ENCODE peak calls at places on chromosomes 11 and 22, in five cellular contexts. One of them, this sample, is unnamed.

GRCh38 chr11:112901904-112902303 is 59.3 kb upstream of the NCAM1 start:
- DNase-seq in psoas muscle: no peak
- DNase-seq in Caco-2: no peak
- DNase-seq in mammary epithelial cell: no peak
- DNase-seq in AG09309: no peak
- DNase-seq in this sample: no peak

GRCh38 chr11:64619811-64620285 is 28.8 kb downstream of the SLC22A12 start:
- DNase-seq in psoas muscle: peak
- DNase-seq in Caco-2: no peak
- DNase-seq in mammary epithelial cell: peak
- DNase-seq in AG09309: no peak
- DNase-seq in this sample: no peak

GRCh38 chr11:23226331-23226909 is 366.1 kb upstream of the CCDC179 start:
- DNase-seq in psoas muscle: no peak
- DNase-seq in AG09309: no peak
- DNase-seq in mammary epithelial cell: peak
- DNase-seq in Caco-2: no peak
- DNase-seq in this sample: no peak

GRCh38 chr11:69443968-69444364 is 37.5 kb upstream of the LINC01488 start:
- DNase-seq in mammary epithelial cell: no peak
- DNase-seq in Caco-2: no peak
- DNase-seq in AG09309: no peak
- DNase-seq in psoas muscle: no peak
- DNase-seq in this sample: no peak

GRCh38 chr11:70825893-70826540 is 426.4 kb downstream of the SHANK2 start:
- DNase-seq in AG09309: no peak
- DNase-seq in Caco-2: no peak
- DNase-seq in mammary epithelial cell: no peak
- DNase-seq in psoas muscle: no peak
- DNase-seq in this sample: no peak

GRCh38 chr22:35409783-35410662 is 10.1 kb downstream of the MCM5 start:
- DNase-seq in AG09309: no peak
- DNase-seq in Caco-2: no peak
- DNase-seq in mammary epithelial cell: no peak
- DNase-seq in psoas muscle: no peak
- DNase-seq in this sample: no peak

GRCh38 chr11:38924644-38925043 is 2326.6 kb upstream of the RAG2 start:
- DNase-seq in Caco-2: no peak
- DNase-seq in mammary epithelial cell: no peak
- DNase-seq in AG09309: no peak
- DNase-seq in psoas muscle: no peak
- DNase-seq in this sample: no peak

GRCh38 chr22:40728731-40729189 is 49.5 kb downstream of the MCHR1 start:
- DNase-seq in psoas muscle: no peak
- DNase-seq in mammary epithelial cell: peak
- DNase-seq in Caco-2: peak
- DNase-seq in AG09309: no peak
- DNase-seq in this sample: no peak

GRCh38 chr22:38239101-38239761 is 33.6 kb downstream of the TMEM184B start:
- DNase-seq in mammary epithelial cell: peak
- DNase-seq in AG09309: peak
- DNase-seq in Caco-2: no peak
- DNase-seq in psoas muscle: no peak
- DNase-seq in this sample: peak

GRCh38 chr22:28220626-28221363 is 301.7 kb upstream of the PITPNB start:
- DNase-seq in Caco-2: no peak
- DNase-seq in mammary epithelial cell: no peak
- DNase-seq in AG09309: no peak
- DNase-seq in psoas muscle: no peak
- DNase-seq in this sample: no peak

GRCh38 chr11:13277719-13278619 is at the start of gene BMAL1:
- DNase-seq in Caco-2: no peak
- DNase-seq in AG09309: no peak
- DNase-seq in psoas muscle: peak
- DNase-seq in mammary epithelial cell: no peak
- DNase-seq in this sample: no peak

GRCh38 chr22:38310518-38311330 is 6.5 kb downstream of the CSNK1E start:
- DNase-seq in psoas muscle: no peak
- DNase-seq in mammary epithelial cell: no peak
- DNase-seq in Caco-2: no peak
- DNase-seq in AG09309: no peak
- DNase-seq in this sample: no peak

GRCh38 chr11:63919267-63920125 is 2.5 kb upstream of the RCOR2 start:
- DNase-seq in AG09309: no peak
- DNase-seq in psoas muscle: peak
- DNase-seq in Caco-2: no peak
- DNase-seq in mammary epithelial cell: no peak
- DNase-seq in this sample: no peak

GRCh38 chr22:19687561-19688300 is 26.6 kb upstream of the SEPTIN5 start:
- DNase-seq in psoas muscle: peak
- DNase-seq in mammary epithelial cell: no peak
- DNase-seq in AG09309: no peak
- DNase-seq in Caco-2: no peak
- DNase-seq in this sample: no peak

GRCh38 chr11:14499178-14499559 is 442 bp downstream of the COPB1 start:
- DNase-seq in psoas muscle: no peak
- DNase-seq in AG09309: no peak
- DNase-seq in mammary epithelial cell: peak
- DNase-seq in Caco-2: no peak
- DNase-seq in this sample: no peak

GRCh38 chr22:45878901-45879551 is 97.9 kb downstream of the WNT7B start:
- DNase-seq in psoas muscle: no peak
- DNase-seq in Caco-2: peak
- DNase-seq in mammary epithelial cell: no peak
- DNase-seq in AG09309: no peak
- DNase-seq in this sample: no peak

GRCh38 chr11:113805640-113806039 is 26.0 kb downstream of the CLDN25 start:
- DNase-seq in Caco-2: no peak
- DNase-seq in psoas muscle: no peak
- DNase-seq in mammary epithelial cell: no peak
- DNase-seq in AG09309: no peak
- DNase-seq in this sample: no peak

GRCh38 chr11:111335596-111335995 is 37.2 kb downstream of the POU2AF3 start:
- DNase-seq in psoas muscle: no peak
- DNase-seq in AG09309: no peak
- DNase-seq in mammary epithelial cell: peak
- DNase-seq in Caco-2: no peak
- DNase-seq in this sample: peak

GRCh38 chr11:72405009-72405408 is 29.3 kb downstream of the CLPB start:
- DNase-seq in Caco-2: no peak
- DNase-seq in AG09309: no peak
- DNase-seq in psoas muscle: no peak
- DNase-seq in mammary epithelial cell: no peak
- DNase-seq in this sample: no peak

GRCh38 chr22:30733081-30733680 is 38.5 kb downstream of the OSBP2 start:
- DNase-seq in AG09309: no peak
- DNase-seq in Caco-2: no peak
- DNase-seq in psoas muscle: no peak
- DNase-seq in mammary epithelial cell: no peak
- DNase-seq in this sample: no peak

GRCh38 chr11:17298302-17298701 is 21.8 kb downstream of the NUCB2 start:
- DNase-seq in mammary epithelial cell: no peak
- DNase-seq in Caco-2: no peak
- DNase-seq in psoas muscle: no peak
- DNase-seq in AG09309: no peak
- DNase-seq in this sample: no peak

GRCh38 chr11:60771146-60771545 is 14.0 kb upstream of the MS4A10 start:
- DNase-seq in mammary epithelial cell: no peak
- DNase-seq in Caco-2: no peak
- DNase-seq in AG09309: no peak
- DNase-seq in psoas muscle: no peak
- DNase-seq in this sample: no peak

GRCh38 chr11:98545544-98546175 is 475.1 kb upstream of the CNTN5 start:
- DNase-seq in Caco-2: no peak
- DNase-seq in AG09309: no peak
- DNase-seq in mammary epithelial cell: no peak
- DNase-seq in psoas muscle: no peak
- DNase-seq in this sample: no peak

GRCh38 chr11:115606223-115607220 is 102.3 kb upstream of the CADM1 start:
- DNase-seq in psoas muscle: peak
- DNase-seq in mammary epithelial cell: no peak
- DNase-seq in AG09309: peak
- DNase-seq in Caco-2: no peak
- DNase-seq in this sample: no peak

GRCh38 chr11:78030429-78031325 is 7.6 kb upstream of the KCTD14 start:
- DNase-seq in AG09309: no peak
- DNase-seq in mammary epithelial cell: peak
- DNase-seq in psoas muscle: peak
- DNase-seq in Caco-2: no peak
- DNase-seq in this sample: no peak

GRCh38 chr11:20360650-20361049 is 2.9 kb upstream of the HTATIP2 start:
- DNase-seq in AG09309: no peak
- DNase-seq in psoas muscle: no peak
- DNase-seq in Caco-2: no peak
- DNase-seq in mammary epithelial cell: peak
- DNase-seq in this sample: no peak

GRCh38 chr11:123186291-123186690 is 8.8 kb downstream of the CLMP start:
- DNase-seq in AG09309: no peak
- DNase-seq in psoas muscle: no peak
- DNase-seq in Caco-2: no peak
- DNase-seq in mammary epithelial cell: peak
- DNase-seq in this sample: no peak

GRCh38 chr22:38943181-38943580 is 14.2 kb upstream of the APOBEC3A start:
- DNase-seq in AG09309: no peak
- DNase-seq in psoas muscle: no peak
- DNase-seq in Caco-2: peak
- DNase-seq in mammary epithelial cell: no peak
- DNase-seq in this sample: no peak

GRCh38 chr11:126426820-126427749 is 71.6 kb downstream of the ST3GAL4 start:
- DNase-seq in AG09309: no peak
- DNase-seq in psoas muscle: no peak
- DNase-seq in Caco-2: no peak
- DNase-seq in mammary epithelial cell: no peak
- DNase-seq in this sample: no peak

GRCh38 chr11:36460220-36460619 is 49.9 kb downstream of the TRAF6 start:
- DNase-seq in Caco-2: no peak
- DNase-seq in psoas muscle: no peak
- DNase-seq in mammary epithelial cell: no peak
- DNase-seq in AG09309: no peak
- DNase-seq in this sample: no peak

GRCh38 chr11:65719887-65720236 is 736 bp downstream of the RNASEH2C start:
- DNase-seq in Caco-2: no peak
- DNase-seq in AG09309: no peak
- DNase-seq in mammary epithelial cell: peak
- DNase-seq in psoas muscle: peak
- DNase-seq in this sample: no peak

GRCh38 chr11:126082251-126083109 is 19.8 kb upstream of the CDON start:
- DNase-seq in AG09309: no peak
- DNase-seq in mammary epithelial cell: no peak
- DNase-seq in Caco-2: no peak
- DNase-seq in psoas muscle: no peak
- DNase-seq in this sample: no peak

GRCh38 chr11:57566564-57567209 is 785 bp downstream of the UBE2L6 start:
- DNase-seq in AG09309: no peak
- DNase-seq in psoas muscle: no peak
- DNase-seq in mammary epithelial cell: no peak
- DNase-seq in Caco-2: no peak
- DNase-seq in this sample: no peak

GRCh38 chr22:43897751-43898261 is 6.0 kb upstream of the PNPLA5 start:
- DNase-seq in Caco-2: no peak
- DNase-seq in AG09309: no peak
- DNase-seq in mammary epithelial cell: peak
- DNase-seq in psoas muscle: no peak
- DNase-seq in this sample: no peak

GRCh38 chr11:8809605-8810272 is 101.2 kb upstream of the AKIP1 start:
- DNase-seq in AG09309: no peak
- DNase-seq in Caco-2: no peak
- DNase-seq in psoas muscle: no peak
- DNase-seq in mammary epithelial cell: no peak
- DNase-seq in this sample: no peak

GRCh38 chr11:59776210-59777066 is 21.3 kb downstream of the STX3 start:
- DNase-seq in Caco-2: peak
- DNase-seq in AG09309: no peak
- DNase-seq in psoas muscle: no peak
- DNase-seq in mammary epithelial cell: peak
- DNase-seq in this sample: no peak

GRCh38 chr22:36333632-36334031 is 54.1 kb downstream of the MYH9 start:
- DNase-seq in AG09309: no peak
- DNase-seq in Caco-2: no peak
- DNase-seq in psoas muscle: no peak
- DNase-seq in mammary epithelial cell: no peak
- DNase-seq in this sample: no peak

GRCh38 chr11:90135016-90135415 is 553 bp downstream of the NAALAD2 start:
- DNase-seq in mammary epithelial cell: no peak
- DNase-seq in AG09309: no peak
- DNase-seq in Caco-2: no peak
- DNase-seq in psoas muscle: no peak
- DNase-seq in this sample: no peak
- H3K4me3 ChIP-seq in mammary epithelial cell: no peak
- H3K4me3 ChIP-seq in AG09309: peak
- H3K4me3 ChIP-seq in Caco-2: peak
- H3K4me3 ChIP-seq in psoas muscle: peak
- H3K4me3 ChIP-seq in this sample: peak

DNA sequence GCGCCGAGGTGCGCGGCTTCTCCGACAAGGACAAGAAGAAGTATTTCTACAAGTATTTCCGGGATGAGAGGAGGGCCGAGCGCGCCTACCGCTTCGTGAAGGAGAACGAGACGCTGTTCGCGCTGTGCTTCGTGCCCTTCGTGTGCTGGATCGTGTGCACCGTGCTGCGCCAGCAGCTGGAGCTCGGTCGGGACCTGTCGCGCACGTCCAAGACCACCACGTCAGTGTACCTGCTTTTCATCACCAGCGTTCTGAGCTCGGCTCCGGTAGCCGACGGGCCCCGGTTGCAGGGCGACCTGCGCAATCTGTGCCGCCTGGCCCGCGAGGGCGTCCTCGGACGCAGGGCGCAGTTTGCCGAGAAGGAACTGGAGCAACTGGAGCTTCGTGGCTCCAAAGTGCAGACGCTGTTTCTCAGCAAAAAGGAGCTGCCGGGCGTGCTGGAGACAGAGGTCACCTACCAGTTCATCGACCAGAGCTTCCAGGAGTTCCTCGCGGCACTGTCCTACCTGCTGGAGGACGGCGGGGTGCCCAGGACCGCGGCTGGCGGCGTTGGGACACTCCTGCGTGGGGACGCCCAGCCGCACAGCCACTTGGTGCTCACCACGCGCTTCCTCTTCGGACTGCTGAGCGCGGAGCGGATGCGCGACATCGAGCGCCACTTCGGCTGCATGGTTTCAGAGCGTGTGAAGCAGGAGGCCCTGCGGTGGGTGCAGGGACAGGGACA is 2.7 kb downstream of the NLRP6 start:
- DNase-seq in mammary epithelial cell: peak
- DNase-seq in Caco-2: peak
- DNase-seq in AG09309: no peak
- DNase-seq in psoas muscle: no peak
- DNase-seq in this sample: no peak
- H3K4me3 ChIP-seq in mammary epithelial cell: no peak
- H3K4me3 ChIP-seq in Caco-2: peak
- H3K4me3 ChIP-seq in AG09309: no peak
- H3K4me3 ChIP-seq in psoas muscle: peak
- H3K4me3 ChIP-seq in this sample: no peak

GRCh38 chr11:61907282-61907681 is 10.1 kb downstream of the RAB3IL1 start:
- DNase-seq in psoas muscle: peak
- DNase-seq in Caco-2: no peak
- DNase-seq in AG09309: no peak
- DNase-seq in mammary epithelial cell: no peak
- DNase-seq in this sample: no peak
- H3K4me3 ChIP-seq in psoas muscle: no peak
- H3K4me3 ChIP-seq in Caco-2: no peak
- H3K4me3 ChIP-seq in AG09309: no peak
- H3K4me3 ChIP-seq in mammary epithelial cell: no peak
- H3K4me3 ChIP-seq in this sample: no peak

GRCh38 chr11:109085708-109086373 is 336.1 kb upstream of the C11orf87 start:
- DNase-seq in AG09309: peak
- DNase-seq in Caco-2: no peak
- DNase-seq in mammary epithelial cell: no peak
- DNase-seq in psoas muscle: no peak
- DNase-seq in this sample: no peak
- H3K4me3 ChIP-seq in AG09309: no peak
- H3K4me3 ChIP-seq in Caco-2: no peak
- H3K4me3 ChIP-seq in mammary epithelial cell: no peak
- H3K4me3 ChIP-seq in psoas muscle: no peak
- H3K4me3 ChIP-seq in this sample: no peak